ENCODE peak calls at places on chromosomes 12 and 14, in four cellular contexts. G is SK-N-SH, K is HepG2, C is K562. I is an unnamed sample.

GRCh38 chr12:32083489-32083888 is 23.2 kb upstream of the BICD1 start:
- DNase-seq in G (no peak), K (no peak), C (no peak), I (no peak)

GRCh38 chr14:74591394-74591793 is 20.6 kb downstream of the LTBP2 start:
- DNase-seq in G (no peak), K (no peak), C (no peak), I (no peak)

GRCh38 chr14:57502581-57503254 is 9.1 kb upstream of the CCDC198 start:
- DNase-seq in G (no peak), K (no peak), C (no peak), I (no peak)

GRCh38 chr12:116143883-116144266 is 133.6 kb downstream of the MED13L start:
- DNase-seq in G (no peak), K (no peak), C (no peak), I (no peak)

GRCh38 chr12:30420561-30420960 is 275.1 kb downstream of the IPO8 start:
- DNase-seq in G (no peak), K (no peak), C (no peak), I (no peak)

GRCh38 chr12:102781117-102781516 is 135.9 kb downstream of the PAH start:
- DNase-seq in G (no peak), K (no peak), C (no peak), I (no peak)

GRCh38 chr12:132469423-132469822 is 20.5 kb upstream of the FBRSL1 start:
- DNase-seq in G (no peak), K (no peak), C (no peak), I (no peak)

GRCh38 chr12:113987261-113988063 is 21.3 kb upstream of the RBM19 start:
- DNase-seq in G (no peak), K (peak), C (no peak), I (no peak)

GRCh38 chr14:75274899-75275569 is 3.6 kb upstream of the FOS start:
- DNase-seq in G (no peak), K (no peak), C (no peak), I (no peak)

GRCh38 chr12:76083761-76084276 is 666 bp downstream of the NAP1L1 start:
- DNase-seq in G (peak), K (peak), C (peak), I (no peak)

GRCh38 chr12:49842519-49843352 is at the start of gene BCDIN3D:
- DNase-seq in G (peak), K (peak), C (peak), I (peak)

GRCh38 chr12:122614839-122615238 is 87.8 kb downstream of the KNTC1 start:
- DNase-seq in G (no peak), K (no peak), C (no peak), I (no peak)

GRCh38 chr14:105440554-105440900 is 20.9 kb downstream of the MTA1 start:
- DNase-seq in G (no peak), K (no peak), C (no peak), I (no peak)
- H3K27ac ChIP-seq in G (no peak), K (no peak), C (no peak), I (no peak)

DNA sequence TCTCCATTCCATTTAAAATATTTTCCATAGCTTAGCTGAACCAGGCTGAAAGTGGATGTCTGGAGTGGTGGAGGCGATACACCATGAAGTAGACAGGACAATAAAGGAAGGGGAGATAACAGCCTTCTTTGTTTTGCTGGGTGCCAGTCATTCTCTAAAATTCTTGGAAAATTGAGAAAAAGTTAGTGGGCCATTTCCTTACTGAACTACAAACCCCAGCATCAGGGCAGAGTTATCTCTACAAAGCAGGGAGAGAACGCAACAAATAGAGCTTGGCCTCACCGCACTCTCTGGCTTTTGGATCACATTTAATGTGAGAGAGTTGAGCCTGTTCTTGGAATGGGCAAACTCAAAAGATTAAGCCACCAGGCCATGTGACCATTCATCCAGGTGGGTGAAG is 41.2 kb upstream of the LRRC10 start:
- DNase-seq in G (no peak), K (no peak), C (peak), I (no peak)
- TF ChIP-seq ELF1 in G (no peak), K (no peak), C (no peak), I (no peak)

DNA sequence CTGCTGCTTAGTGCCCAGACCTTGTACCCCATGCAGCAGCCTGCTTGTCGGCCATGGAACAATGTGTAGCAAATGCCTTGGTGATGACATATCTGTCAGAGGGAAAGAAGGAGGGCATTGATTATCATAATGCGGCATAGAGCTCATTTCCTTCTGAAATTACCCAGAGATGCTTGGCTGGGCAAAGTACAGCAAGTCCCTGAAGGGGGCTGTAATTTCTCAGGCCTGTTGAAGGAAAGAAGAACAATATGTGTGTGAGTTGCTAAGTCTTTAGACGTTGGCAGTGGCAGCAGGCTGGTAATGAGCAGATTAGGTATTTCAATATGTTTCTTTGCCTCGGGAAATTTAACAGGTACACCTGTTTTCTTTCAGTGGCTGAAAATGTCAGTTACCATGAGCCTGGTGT is 128.6 kb downstream of the CRADD start:
- DNase-seq in G (no peak), K (no peak), C (no peak), I (no peak)
- TF ChIP-seq POLR2AphosphoS5 in G (no peak), K (no peak), C (no peak), I (no peak)

GRCh38 chr12:52681551-52682380 is 1.6 kb upstream of the KRT1 start:
- DNase-seq in G (no peak), K (no peak), C (no peak), I (no peak)
- H3K27ac ChIP-seq in G (no peak), K (no peak), C (no peak), I (no peak)

GRCh38 chr14:59188461-59189280 is at the start of gene DAAM1:
- DNase-seq in G (peak), K (peak), C (peak), I (peak)

GRCh38 chr14:59189822-59190368 is 1.4 kb downstream of the DAAM1 start:
- DNase-seq in G (peak), K (peak), C (peak), I (peak)

GRCh38 chr14:59189281-59189821 is 884 bp downstream of the DAAM1 start:
- DNase-seq in G (peak), K (no peak), C (peak), I (no peak)

GRCh38 chr14:59187802-59188460 is 536 bp upstream of the DAAM1 start:
- DNase-seq in G (peak), K (no peak), C (peak), I (no peak)

GRCh38 chr14:59190372-59190771 is 1.9 kb downstream of the DAAM1 start:
- DNase-seq in G (peak), K (peak), C (no peak), I (no peak)
- TF ChIP-seq ELF1 in G (no peak), K (no peak), C (no peak), I (no peak)